ENCODE peak calls at places on chromosomes 13 and 19, in seven cellular contexts. One of them, this sample, is unnamed.
A peak's percentile ranks its signal among the peaks of the same experiment; 100 is the strongest.

GRCh38 chr13:105159794-105160193 is 1375.7 kb downstream of the EFNB2 start:
- DNase-seq in PC-9: no peak
- DNase-seq in heart right ventricle: no peak
- DNase-seq in ovary: no peak
- DNase-seq in lung: no peak
- DNase-seq in PC-3: no peak
- DNase-seq in Peyer's patch: no peak
- DNase-seq in this sample: no peak

GRCh38 chr19:6268382-6268771 is 11.4 kb downstream of the MLLT1 start:
- DNase-seq in PC-9: no peak
- DNase-seq in heart right ventricle: no peak
- DNase-seq in ovary: no peak
- DNase-seq in lung: no peak
- DNase-seq in PC-3: no peak
- DNase-seq in Peyer's patch: no peak
- DNase-seq in this sample: no peak

GRCh38 chr19:10683064-10683426 is 18.2 kb upstream of the QTRT1 start:
- DNase-seq in PC-9: no peak
- DNase-seq in heart right ventricle: no peak
- DNase-seq in ovary: no peak
- DNase-seq in lung: no peak
- DNase-seq in PC-3: no peak
- DNase-seq in Peyer's patch: no peak
- DNase-seq in this sample: no peak

GRCh38 chr13:102913924-102914628 is 68.2 kb downstream of the ERCC5 start:
- DNase-seq in PC-9: peak; percentile 6
- DNase-seq in heart right ventricle: no peak
- DNase-seq in ovary: no peak
- DNase-seq in lung: no peak
- DNase-seq in PC-3: peak; percentile 55
- DNase-seq in Peyer's patch: no peak
- DNase-seq in this sample: no peak

GRCh38 chr19:12786950-12787349 is 4.3 kb upstream of the JUNB start:
- DNase-seq in PC-9: no peak
- DNase-seq in heart right ventricle: no peak
- DNase-seq in ovary: peak; percentile 18
- DNase-seq in lung: no peak
- DNase-seq in PC-3: no peak
- DNase-seq in Peyer's patch: no peak
- DNase-seq in this sample: no peak

GRCh38 chr13:36712785-36713184 is 39.0 kb downstream of the SERTM1 start:
- DNase-seq in PC-9: no peak
- DNase-seq in heart right ventricle: no peak
- DNase-seq in ovary: no peak
- DNase-seq in lung: no peak
- DNase-seq in PC-3: peak; percentile 18
- DNase-seq in Peyer's patch: no peak
- DNase-seq in this sample: no peak

GRCh38 chr19:3366104-3366760 is at the start of gene NFIC:
- DNase-seq in PC-9: no peak
- DNase-seq in heart right ventricle: peak; percentile 83
- DNase-seq in ovary: peak; percentile 91
- DNase-seq in lung: peak; percentile 75
- DNase-seq in PC-3: peak; percentile 50
- DNase-seq in Peyer's patch: peak; percentile 76
- DNase-seq in this sample: peak; percentile 89

GRCh38 chr19:11736696-11737095 is 2.0 kb downstream of the ZNF823 start:
- DNase-seq in PC-9: peak; percentile 42
- DNase-seq in heart right ventricle: peak; percentile 39
- DNase-seq in ovary: no peak
- DNase-seq in lung: peak; percentile 28
- DNase-seq in PC-3: peak; percentile 38
- DNase-seq in Peyer's patch: no peak
- DNase-seq in this sample: no peak

GRCh38 chr13:89457977-89458376 is 1786.8 kb downstream of the SLITRK5 start:
- DNase-seq in PC-9: peak; percentile 60
- DNase-seq in heart right ventricle: no peak
- DNase-seq in ovary: no peak
- DNase-seq in lung: no peak
- DNase-seq in PC-3: peak; percentile 67
- DNase-seq in Peyer's patch: no peak
- DNase-seq in this sample: no peak

GRCh38 chr13:80359459-80360297 is 18.8 kb upstream of the SPRY2 start:
- DNase-seq in PC-9: no peak
- DNase-seq in heart right ventricle: peak; percentile 15
- DNase-seq in ovary: no peak
- DNase-seq in lung: no peak
- DNase-seq in PC-3: no peak
- DNase-seq in Peyer's patch: no peak
- DNase-seq in this sample: no peak

GRCh38 chr19:10797078-10797477 is 38.9 kb downstream of the TMED1 start:
- DNase-seq in PC-9: no peak
- DNase-seq in heart right ventricle: no peak
- DNase-seq in ovary: no peak
- DNase-seq in lung: no peak
- DNase-seq in PC-3: no peak
- DNase-seq in Peyer's patch: no peak
- DNase-seq in this sample: no peak

GRCh38 chr13:87295636-87296035 is 375.5 kb upstream of the SLITRK5 start:
- DNase-seq in PC-9: no peak
- DNase-seq in heart right ventricle: no peak
- DNase-seq in ovary: no peak
- DNase-seq in lung: no peak
- DNase-seq in PC-3: no peak
- DNase-seq in Peyer's patch: no peak
- DNase-seq in this sample: no peak

GRCh38 chr19:34816708-34817107 is 43.7 kb upstream of the ZNF599 start:
- DNase-seq in PC-9: no peak
- DNase-seq in heart right ventricle: no peak
- DNase-seq in ovary: no peak
- DNase-seq in lung: no peak
- DNase-seq in PC-3: no peak
- DNase-seq in Peyer's patch: no peak
- DNase-seq in this sample: no peak

GRCh38 chr13:37534181-37534580 is 64.4 kb downstream of the POSTN start:
- DNase-seq in PC-9: no peak
- DNase-seq in heart right ventricle: no peak
- DNase-seq in ovary: no peak
- DNase-seq in lung: no peak
- DNase-seq in PC-3: peak; percentile 37
- DNase-seq in Peyer's patch: no peak
- DNase-seq in this sample: no peak

GRCh38 chr13:112249644-112250610 is 126.2 kb upstream of the SPACA7 start:
- DNase-seq in PC-9: no peak
- DNase-seq in heart right ventricle: no peak
- DNase-seq in ovary: no peak
- DNase-seq in lung: peak; percentile 24
- DNase-seq in PC-3: no peak
- DNase-seq in Peyer's patch: no peak
- DNase-seq in this sample: peak; percentile 21

GRCh38 chr13:51825165-51825592 is 19.8 kb downstream of the TMEM272 start:
- DNase-seq in PC-9: no peak
- DNase-seq in heart right ventricle: no peak
- DNase-seq in ovary: no peak
- DNase-seq in lung: no peak
- DNase-seq in PC-3: no peak
- DNase-seq in Peyer's patch: no peak
- DNase-seq in this sample: no peak

GRCh38 chr13:98223741-98224140 is 46.7 kb upstream of the RNF113B start:
- DNase-seq in PC-9: no peak
- DNase-seq in heart right ventricle: no peak
- DNase-seq in ovary: no peak
- DNase-seq in lung: no peak
- DNase-seq in PC-3: no peak
- DNase-seq in Peyer's patch: no peak
- DNase-seq in this sample: no peak

GRCh38 chr19:9362905-9363304 is at the start of gene ZNF177:
- DNase-seq in PC-9: no peak
- DNase-seq in heart right ventricle: no peak
- DNase-seq in ovary: no peak
- DNase-seq in lung: no peak
- DNase-seq in PC-3: no peak
- DNase-seq in Peyer's patch: no peak
- DNase-seq in this sample: no peak

GRCh38 chr13:28316841-28317240 is 178.1 kb downstream of the FLT1 start:
- DNase-seq in PC-9: no peak
- DNase-seq in heart right ventricle: no peak
- DNase-seq in ovary: no peak
- DNase-seq in lung: no peak
- DNase-seq in PC-3: no peak
- DNase-seq in Peyer's patch: no peak
- DNase-seq in this sample: no peak

GRCh38 chr13:26011996-26012688 is 39.7 kb downstream of the SHISA2 start:
- DNase-seq in PC-9: no peak
- DNase-seq in heart right ventricle: no peak
- DNase-seq in ovary: no peak
- DNase-seq in lung: peak; percentile 41
- DNase-seq in PC-3: no peak
- DNase-seq in Peyer's patch: no peak
- DNase-seq in this sample: no peak

GRCh38 chr13:95627590-95627989 is 16.9 kb downstream of the DZIP1 start:
- DNase-seq in PC-9: no peak
- DNase-seq in heart right ventricle: no peak
- DNase-seq in ovary: no peak
- DNase-seq in lung: no peak
- DNase-seq in PC-3: no peak
- DNase-seq in Peyer's patch: no peak
- DNase-seq in this sample: no peak

GRCh38 chr13:43300817-43301216 is 277.4 kb downstream of the DNAJC15 start:
- DNase-seq in PC-9: no peak
- DNase-seq in heart right ventricle: no peak
- DNase-seq in ovary: no peak
- DNase-seq in lung: no peak
- DNase-seq in PC-3: no peak
- DNase-seq in Peyer's patch: no peak
- DNase-seq in this sample: no peak

GRCh38 chr13:33014291-33014690 is 1.9 kb upstream of the KL start:
- DNase-seq in PC-9: peak; percentile 75
- DNase-seq in heart right ventricle: no peak
- DNase-seq in ovary: no peak
- DNase-seq in lung: no peak
- DNase-seq in PC-3: peak; percentile 7
- DNase-seq in Peyer's patch: no peak
- DNase-seq in this sample: no peak

GRCh38 chr19:34181111-34181864 is 9.0 kb downstream of the LSM14A start:
- DNase-seq in PC-9: peak; percentile 45
- DNase-seq in heart right ventricle: no peak
- DNase-seq in ovary: no peak
- DNase-seq in lung: no peak
- DNase-seq in PC-3: peak; percentile 4
- DNase-seq in Peyer's patch: no peak
- DNase-seq in this sample: no peak

GRCh38 chr19:13214036-13214730 is 64.0 kb downstream of the IER2 start:
- DNase-seq in PC-9: no peak
- DNase-seq in heart right ventricle: no peak
- DNase-seq in ovary: no peak
- DNase-seq in lung: no peak
- DNase-seq in PC-3: no peak
- DNase-seq in Peyer's patch: no peak
- DNase-seq in this sample: no peak

GRCh38 chr13:53200498-53201453 is 172.2 kb downstream of the OLFM4 start:
- DNase-seq in PC-9: no peak
- DNase-seq in heart right ventricle: peak; percentile 13
- DNase-seq in ovary: no peak
- DNase-seq in lung: no peak
- DNase-seq in PC-3: no peak
- DNase-seq in Peyer's patch: peak; percentile 62
- DNase-seq in this sample: peak; percentile 53

GRCh38 chr19:57443121-57443696 is 8.1 kb downstream of the ZNF749 start:
- DNase-seq in PC-9: no peak
- DNase-seq in heart right ventricle: no peak
- DNase-seq in ovary: no peak
- DNase-seq in lung: no peak
- DNase-seq in PC-3: no peak
- DNase-seq in Peyer's patch: no peak
- DNase-seq in this sample: no peak

GRCh38 chr19:21921691-21922180 is 85.8 kb upstream of the ZNF43 start:
- DNase-seq in PC-9: no peak
- DNase-seq in heart right ventricle: no peak
- DNase-seq in ovary: no peak
- DNase-seq in lung: no peak
- DNase-seq in PC-3: no peak
- DNase-seq in Peyer's patch: no peak
- DNase-seq in this sample: no peak
- H3K9me3 ChIP-seq in PC-9: peaks cover 11% of the 10 kb centered on the region
- H3K9me3 ChIP-seq in heart right ventricle: peaks cover 4% of the 10 kb centered on the region
- H3K9me3 ChIP-seq in ovary: no peaks in the 10 kb centered on the region
- H3K9me3 ChIP-seq in lung: peaks cover 3% of the 10 kb centered on the region
- H3K9me3 ChIP-seq in PC-3: peaks cover 25% of the 10 kb centered on the region
- H3K9me3 ChIP-seq in Peyer's patch: no peaks in the 10 kb centered on the region
- H3K9me3 ChIP-seq in this sample: peaks cover 17% of the 10 kb centered on the region

GRCh38 chr13:46640843-46641242 is 87.9 kb downstream of the LRCH1 start:
- DNase-seq in PC-9: no peak
- DNase-seq in heart right ventricle: no peak
- DNase-seq in ovary: no peak
- DNase-seq in lung: no peak
- DNase-seq in PC-3: peak; percentile 37
- DNase-seq in Peyer's patch: no peak
- DNase-seq in this sample: no peak
- H3K4me1 ChIP-seq in PC-9: no peaks in the 10 kb centered on the region
- H3K4me1 ChIP-seq in heart right ventricle: peaks cover 94% of the 10 kb centered on the region
- H3K4me1 ChIP-seq in ovary: peaks cover 22% of the 10 kb centered on the region
- H3K4me1 ChIP-seq in lung: peaks cover 15% of the 10 kb centered on the region
- H3K4me1 ChIP-seq in PC-3: peaks cover 10% of the 10 kb centered on the region
- H3K4me1 ChIP-seq in Peyer's patch: peaks cover 31% of the 10 kb centered on the region
- H3K4me1 ChIP-seq in this sample: peaks cover 11% of the 10 kb centered on the region

DNA sequence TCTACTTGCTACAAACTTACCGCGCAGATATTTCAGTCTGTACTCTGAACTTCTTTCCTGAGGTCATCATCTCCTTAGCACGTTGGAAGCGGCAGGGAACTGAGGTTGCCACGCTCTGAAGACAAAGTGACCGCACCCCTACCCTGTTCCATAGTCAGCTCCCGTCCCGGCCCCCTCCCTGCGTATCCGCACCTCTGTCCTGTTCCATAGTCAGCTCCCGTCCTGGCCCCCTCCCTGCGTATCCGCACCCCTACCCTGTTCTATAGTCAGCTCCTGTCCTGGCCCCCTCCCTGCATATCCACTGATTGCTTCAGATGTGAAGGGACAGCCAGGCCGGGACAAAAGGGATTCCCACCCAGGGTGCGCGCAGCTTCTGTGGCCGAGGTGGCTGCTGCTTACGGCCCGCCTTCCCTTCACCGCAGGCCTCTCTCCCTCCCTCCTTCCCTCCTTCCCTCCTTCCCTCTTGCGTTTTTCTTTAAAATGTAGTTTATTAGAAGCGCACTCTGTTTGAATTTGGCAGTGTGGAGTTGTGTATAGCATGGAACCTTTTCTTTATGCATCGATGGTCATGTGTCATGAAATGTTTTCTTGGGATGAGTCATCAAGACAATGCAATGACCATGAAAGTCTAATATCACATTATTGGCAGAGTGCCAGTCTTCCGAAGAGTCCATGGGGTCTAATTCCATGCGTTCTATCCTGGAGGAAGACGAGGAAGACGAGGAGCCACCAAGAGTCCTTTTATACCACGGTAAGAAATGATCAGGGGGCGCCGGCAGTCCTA is 21.9 kb upstream of the NDUFS7 start:
- DNase-seq in PC-9: no peak
- DNase-seq in heart right ventricle: no peak
- DNase-seq in ovary: no peak
- DNase-seq in lung: no peak
- DNase-seq in PC-3: peak; percentile 49
- DNase-seq in Peyer's patch: no peak
- DNase-seq in this sample: no peak
- H3K4me3 ChIP-seq in PC-9: no peak overlapping the region
- H3K4me3 ChIP-seq in heart right ventricle: no peak overlapping the region
- H3K4me3 ChIP-seq in ovary: peak overlapping the region; percentile 15
- H3K4me3 ChIP-seq in lung: no peak overlapping the region
- H3K4me3 ChIP-seq in PC-3: no peak overlapping the region
- H3K4me3 ChIP-seq in Peyer's patch: no peak overlapping the region
- H3K4me3 ChIP-seq in this sample: no peak overlapping the region

GRCh38 chr13:94390881-94391280 is 88.6 kb downstream of the DCT start:
- DNase-seq in PC-9: no peak
- DNase-seq in heart right ventricle: no peak
- DNase-seq in ovary: no peak
- DNase-seq in lung: no peak
- DNase-seq in PC-3: no peak
- DNase-seq in Peyer's patch: no peak
- DNase-seq in this sample: no peak
- H3K9me3 ChIP-seq in PC-9: no peaks in the 10 kb centered on the region
- H3K9me3 ChIP-seq in heart right ventricle: no peaks in the 10 kb centered on the region
- H3K9me3 ChIP-seq in ovary: no peaks in the 10 kb centered on the region
- H3K9me3 ChIP-seq in lung: no peaks in the 10 kb centered on the region
- H3K9me3 ChIP-seq in PC-3: no peaks in the 10 kb centered on the region
- H3K9me3 ChIP-seq in Peyer's patch: no peaks in the 10 kb centered on the region
- H3K9me3 ChIP-seq in this sample: no peaks in the 10 kb centered on the region